ENCODE peak calls at places on chromosomes 3 and 15, in five cellular contexts. One of them, this sample, is unnamed.

GRCh38 chr3:30538787-30539186 is 67.6 kb upstream of the TGFBR2 start:
- ATAC-seq in right cardiac atrium: no peak
- ATAC-seq in sciatic nerve: no peak
- ATAC-seq in HCT116: peak
- ATAC-seq in left cardiac atrium: no peak
- ATAC-seq in this sample: no peak

GRCh38 chr3:58215317-58216025 is 4.7 kb upstream of the DNASE1L3 start:
- ATAC-seq in HCT116: no peak
- ATAC-seq in sciatic nerve: no peak
- ATAC-seq in left cardiac atrium: no peak
- ATAC-seq in right cardiac atrium: no peak
- ATAC-seq in this sample: no peak

GRCh38 chr3:73029321-73029796 is 32.1 kb upstream of the EBLN2 start:
- ATAC-seq in right cardiac atrium: peak
- ATAC-seq in sciatic nerve: peak
- ATAC-seq in left cardiac atrium: peak
- ATAC-seq in HCT116: no peak
- ATAC-seq in this sample: peak

GRCh38 chr15:83378921-83379561 is 68.1 kb upstream of the SH3GL3 start:
- ATAC-seq in right cardiac atrium: peak
- ATAC-seq in left cardiac atrium: no peak
- ATAC-seq in sciatic nerve: no peak
- ATAC-seq in HCT116: peak
- ATAC-seq in this sample: no peak

GRCh38 chr3:13141991-13142412 is 68.8 kb upstream of the IQSEC1 start:
- ATAC-seq in left cardiac atrium: peak
- ATAC-seq in HCT116: no peak
- ATAC-seq in sciatic nerve: no peak
- ATAC-seq in right cardiac atrium: no peak
- ATAC-seq in this sample: no peak

GRCh38 chr3:117927831-117928230 is 1106.8 kb downstream of the IGSF11 start:
- ATAC-seq in sciatic nerve: no peak
- ATAC-seq in HCT116: no peak
- ATAC-seq in left cardiac atrium: no peak
- ATAC-seq in right cardiac atrium: no peak
- ATAC-seq in this sample: no peak

GRCh38 chr3:69811452-69812401 is 72.5 kb downstream of the MITF start:
- ATAC-seq in left cardiac atrium: no peak
- ATAC-seq in sciatic nerve: no peak
- ATAC-seq in HCT116: no peak
- ATAC-seq in right cardiac atrium: peak
- ATAC-seq in this sample: no peak

GRCh38 chr3:101521251-101521701 is 8.3 kb upstream of the SENP7 start:
- ATAC-seq in HCT116: no peak
- ATAC-seq in sciatic nerve: no peak
- ATAC-seq in right cardiac atrium: no peak
- ATAC-seq in left cardiac atrium: no peak
- ATAC-seq in this sample: no peak

GRCh38 chr15:50312636-50313035 is 42.4 kb downstream of the GABPB1 start:
- ATAC-seq in left cardiac atrium: no peak
- ATAC-seq in sciatic nerve: no peak
- ATAC-seq in HCT116: no peak
- ATAC-seq in right cardiac atrium: no peak
- ATAC-seq in this sample: no peak

GRCh38 chr3:49349617-49350114 is 8.5 kb downstream of the GPX1 start:
- ATAC-seq in left cardiac atrium: no peak
- ATAC-seq in HCT116: no peak
- ATAC-seq in right cardiac atrium: no peak
- ATAC-seq in sciatic nerve: no peak
- ATAC-seq in this sample: no peak

GRCh38 chr3:159607856-159608255 is 380.8 kb upstream of the IL12A start:
- ATAC-seq in right cardiac atrium: no peak
- ATAC-seq in sciatic nerve: no peak
- ATAC-seq in left cardiac atrium: no peak
- ATAC-seq in HCT116: no peak
- ATAC-seq in this sample: no peak

GRCh38 chr3:167653750-167654149 is at the start of gene WDR49:
- ATAC-seq in sciatic nerve: no peak
- ATAC-seq in right cardiac atrium: peak
- ATAC-seq in HCT116: no peak
- ATAC-seq in left cardiac atrium: no peak
- ATAC-seq in this sample: no peak

GRCh38 chr15:67114846-67115521 is 49.6 kb downstream of the SMAD3 start:
- ATAC-seq in left cardiac atrium: no peak
- ATAC-seq in HCT116: peak
- ATAC-seq in right cardiac atrium: no peak
- ATAC-seq in sciatic nerve: peak
- ATAC-seq in this sample: no peak

GRCh38 chr3:125651246-125651645 is 55.9 kb upstream of the OSBPL11 start:
- ATAC-seq in left cardiac atrium: no peak
- ATAC-seq in right cardiac atrium: no peak
- ATAC-seq in HCT116: no peak
- ATAC-seq in sciatic nerve: peak
- ATAC-seq in this sample: peak

GRCh38 chr15:57596301-57596855 is 4.7 kb downstream of the MYZAP start:
- ATAC-seq in HCT116: no peak
- ATAC-seq in left cardiac atrium: peak
- ATAC-seq in right cardiac atrium: peak
- ATAC-seq in sciatic nerve: no peak
- ATAC-seq in this sample: no peak

GRCh38 chr15:57387011-57387410 is 10.7 kb downstream of the CGNL1 start:
- ATAC-seq in left cardiac atrium: no peak
- ATAC-seq in HCT116: no peak
- ATAC-seq in right cardiac atrium: no peak
- ATAC-seq in sciatic nerve: peak
- ATAC-seq in this sample: no peak

GRCh38 chr3:32758375-32758753 is 59.4 kb upstream of the TRIM71 start:
- ATAC-seq in right cardiac atrium: no peak
- ATAC-seq in HCT116: no peak
- ATAC-seq in left cardiac atrium: no peak
- ATAC-seq in sciatic nerve: no peak
- ATAC-seq in this sample: no peak

GRCh38 chr3:171155122-171155700 is 128.7 kb upstream of the SLC2A2 start:
- ATAC-seq in HCT116: peak
- ATAC-seq in right cardiac atrium: no peak
- ATAC-seq in left cardiac atrium: no peak
- ATAC-seq in sciatic nerve: no peak
- ATAC-seq in this sample: no peak

GRCh38 chr3:58306662-58307286 is 454 bp downstream of the HTD2 start:
- ATAC-seq in left cardiac atrium: peak
- ATAC-seq in sciatic nerve: peak
- ATAC-seq in right cardiac atrium: peak
- ATAC-seq in HCT116: peak
- ATAC-seq in this sample: peak

GRCh38 chr15:58743161-58743502 is 6.4 kb downstream of the ADAM10 start:
- ATAC-seq in left cardiac atrium: no peak
- ATAC-seq in right cardiac atrium: no peak
- ATAC-seq in HCT116: no peak
- ATAC-seq in sciatic nerve: no peak
- ATAC-seq in this sample: no peak

GRCh38 chr15:35741881-35742280 is 195.9 kb upstream of the DPH6 start:
- ATAC-seq in right cardiac atrium: no peak
- ATAC-seq in left cardiac atrium: no peak
- ATAC-seq in HCT116: no peak
- ATAC-seq in sciatic nerve: no peak
- ATAC-seq in this sample: no peak

GRCh38 chr3:124119056-124119721 is 127.3 kb upstream of the ROPN1 start:
- ATAC-seq in left cardiac atrium: no peak
- ATAC-seq in sciatic nerve: no peak
- ATAC-seq in HCT116: no peak
- ATAC-seq in right cardiac atrium: no peak
- ATAC-seq in this sample: no peak

GRCh38 chr3:122992628-122993570 is 34.7 kb downstream of the SEMA5B start:
- ATAC-seq in HCT116: no peak
- ATAC-seq in sciatic nerve: peak
- ATAC-seq in right cardiac atrium: peak
- ATAC-seq in left cardiac atrium: peak
- ATAC-seq in this sample: peak

GRCh38 chr3:46280105-46280797 is 38.0 kb downstream of the CCR3 start:
- ATAC-seq in right cardiac atrium: no peak
- ATAC-seq in left cardiac atrium: peak
- ATAC-seq in sciatic nerve: no peak
- ATAC-seq in HCT116: no peak
- ATAC-seq in this sample: no peak

GRCh38 chr15:41115088-41115651 is 910 bp downstream of the INO80 start:
- ATAC-seq in left cardiac atrium: no peak
- ATAC-seq in right cardiac atrium: no peak
- ATAC-seq in HCT116: peak
- ATAC-seq in sciatic nerve: no peak
- ATAC-seq in this sample: no peak

GRCh38 chr15:51799174-51799907 is 30.1 kb upstream of the TMOD3 start:
- ATAC-seq in sciatic nerve: no peak
- ATAC-seq in left cardiac atrium: no peak
- ATAC-seq in HCT116: no peak
- ATAC-seq in right cardiac atrium: no peak
- ATAC-seq in this sample: no peak

GRCh38 chr3:52099006-52099405 is 42.6 kb upstream of the DUSP7 start:
- ATAC-seq in left cardiac atrium: peak
- ATAC-seq in right cardiac atrium: peak
- ATAC-seq in sciatic nerve: no peak
- ATAC-seq in HCT116: no peak
- ATAC-seq in this sample: no peak

GRCh38 chr15:66842710-66843441 is 140.8 kb downstream of the SMAD6 start:
- ATAC-seq in left cardiac atrium: peak
- ATAC-seq in HCT116: peak
- ATAC-seq in sciatic nerve: peak
- ATAC-seq in right cardiac atrium: peak
- ATAC-seq in this sample: peak

GRCh38 chr15:48855501-48856440 is 22.2 kb upstream of the EID1 start:
- ATAC-seq in HCT116: peak
- ATAC-seq in left cardiac atrium: peak
- ATAC-seq in right cardiac atrium: peak
- ATAC-seq in sciatic nerve: peak
- ATAC-seq in this sample: peak

GRCh38 chr3:43418601-43419272 is 132.4 kb downstream of the SNRK start:
- ATAC-seq in sciatic nerve: peak
- ATAC-seq in left cardiac atrium: peak
- ATAC-seq in HCT116: no peak
- ATAC-seq in right cardiac atrium: peak
- ATAC-seq in this sample: peak